ENCODE peak calls at places on chromosomes 5 and 9, in four cellular contexts. One of them, this sample, is unnamed.

GRCh38 chr5:175663191-175664184 is 5.6 kb downstream of the HRH2 start:
- DNase-seq in SJSA1: no peak
- DNase-seq in lower lobe of right lung: no peak
- DNase-seq in iPS DF 6.9: no peak
- DNase-seq in this sample: no peak

GRCh38 chr5:174596429-174596828 is 128.0 kb upstream of the MSX2 start:
- DNase-seq in lower lobe of right lung: no peak
- DNase-seq in SJSA1: no peak
- DNase-seq in iPS DF 6.9: no peak
- DNase-seq in this sample: no peak

GRCh38 chr5:124655211-124655880 is 91.1 kb downstream of the ZNF608 start:
- DNase-seq in lower lobe of right lung: no peak
- DNase-seq in SJSA1: no peak
- DNase-seq in iPS DF 6.9: no peak
- DNase-seq in this sample: no peak

GRCh38 chr5:154406231-154406630 is 39.6 kb upstream of the SAP30L start:
- DNase-seq in iPS DF 6.9: no peak
- DNase-seq in lower lobe of right lung: no peak
- DNase-seq in SJSA1: peak
- DNase-seq in this sample: no peak

GRCh38 chr5:88674262-88675158 is 208.5 kb downstream of the MEF2C start:
- DNase-seq in iPS DF 6.9: no peak
- DNase-seq in lower lobe of right lung: no peak
- DNase-seq in SJSA1: no peak
- DNase-seq in this sample: no peak

GRCh38 chr5:153515269-153515668 is 24.8 kb downstream of the GRIA1 start:
- DNase-seq in iPS DF 6.9: no peak
- DNase-seq in lower lobe of right lung: no peak
- DNase-seq in SJSA1: no peak
- DNase-seq in this sample: no peak

GRCh38 chr9:34454571-34455065 is 3.8 kb downstream of the FAM219A start:
- DNase-seq in SJSA1: peak
- DNase-seq in iPS DF 6.9: no peak
- DNase-seq in lower lobe of right lung: no peak
- DNase-seq in this sample: no peak

GRCh38 chr9:86648828-86649170 is 294.6 kb upstream of the TUT7 start:
- DNase-seq in iPS DF 6.9: no peak
- DNase-seq in SJSA1: no peak
- DNase-seq in lower lobe of right lung: no peak
- DNase-seq in this sample: no peak

GRCh38 chr5:135667662-135668061 is 88.9 kb upstream of the CXCL14 start:
- DNase-seq in lower lobe of right lung: no peak
- DNase-seq in SJSA1: no peak
- DNase-seq in iPS DF 6.9: no peak
- DNase-seq in this sample: no peak

GRCh38 chr5:112857866-112858265 is 3.2 kb upstream of the SRP19 start:
- DNase-seq in lower lobe of right lung: no peak
- DNase-seq in SJSA1: no peak
- DNase-seq in iPS DF 6.9: no peak
- DNase-seq in this sample: no peak

GRCh38 chr5:181045316-181045715 is 5.2 kb downstream of the BTNL9 start:
- DNase-seq in lower lobe of right lung: no peak
- DNase-seq in SJSA1: no peak
- DNase-seq in iPS DF 6.9: no peak
- DNase-seq in this sample: no peak

GRCh38 chr9:133972041-133972970 is 19.8 kb downstream of the VAV2 start:
- DNase-seq in iPS DF 6.9: no peak
- DNase-seq in lower lobe of right lung: peak
- DNase-seq in SJSA1: no peak
- DNase-seq in this sample: no peak

GRCh38 chr5:23208959-23209431 is 298.4 kb upstream of the PRDM9 start:
- DNase-seq in lower lobe of right lung: no peak
- DNase-seq in SJSA1: no peak
- DNase-seq in iPS DF 6.9: peak
- DNase-seq in this sample: no peak

GRCh38 chr9:115649991-115650472 is 503.6 kb upstream of the PAPPA start:
- DNase-seq in lower lobe of right lung: no peak
- DNase-seq in iPS DF 6.9: no peak
- DNase-seq in SJSA1: peak
- DNase-seq in this sample: peak

GRCh38 chr5:207599-207998 is 10.4 kb downstream of the CCDC127 start:
- DNase-seq in SJSA1: no peak
- DNase-seq in lower lobe of right lung: no peak
- DNase-seq in iPS DF 6.9: no peak
- DNase-seq in this sample: no peak

GRCh38 chr9:89821081-89821480 is 216.3 kb downstream of the GADD45G start:
- DNase-seq in iPS DF 6.9: peak
- DNase-seq in lower lobe of right lung: no peak
- DNase-seq in SJSA1: no peak
- DNase-seq in this sample: no peak

DNA sequence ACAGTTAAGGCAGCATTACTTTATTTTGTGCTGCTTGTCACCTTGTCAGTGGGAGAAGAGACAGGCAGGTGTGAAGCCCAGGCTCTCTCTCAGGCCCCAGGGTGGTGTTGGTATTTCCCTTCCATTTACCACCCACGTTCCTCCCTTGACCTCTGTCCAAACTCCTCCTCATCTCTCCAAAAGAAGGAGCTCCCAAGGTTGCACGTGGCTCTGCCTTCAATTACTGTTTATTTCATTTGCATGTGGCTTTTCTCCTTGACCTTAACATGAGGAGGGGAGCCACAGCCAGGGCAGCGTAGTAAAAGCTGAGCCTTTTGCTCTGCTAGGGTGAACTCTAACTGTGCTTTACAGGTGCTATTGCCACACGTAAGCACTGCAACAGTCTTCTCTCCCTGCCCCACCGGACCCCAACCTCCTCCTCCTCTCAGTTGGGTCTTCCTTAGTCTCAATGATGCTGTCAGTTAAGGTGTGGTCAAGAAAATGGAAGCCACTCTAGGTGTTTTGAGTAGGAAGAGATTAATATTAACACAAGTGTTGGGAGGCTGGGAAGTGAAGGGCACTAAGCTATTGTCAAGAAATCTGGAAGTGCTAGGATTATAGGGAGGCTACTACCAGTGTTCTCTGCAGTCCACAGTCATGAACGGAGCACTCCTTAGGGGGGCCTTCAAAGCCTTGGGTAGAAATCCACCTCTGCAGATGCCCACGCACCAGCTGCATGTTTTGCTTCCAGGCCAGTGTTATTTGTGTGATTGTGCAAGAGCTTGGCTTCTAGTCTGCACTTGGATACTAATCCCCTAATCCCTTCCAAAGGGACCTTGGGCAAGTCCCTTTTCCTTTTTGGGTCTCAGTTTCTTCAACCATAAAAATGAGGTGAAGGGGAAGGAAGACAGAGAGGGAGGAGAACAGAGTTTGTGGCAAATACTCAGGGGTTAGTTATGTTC is 3.9 kb upstream of the ALDH1B1 start:
- DNase-seq in lower lobe of right lung: no peak
- DNase-seq in iPS DF 6.9: no peak
- DNase-seq in SJSA1: no peak
- DNase-seq in this sample: no peak
- H3K27ac ChIP-seq in lower lobe of right lung: no peak
- H3K27ac ChIP-seq in iPS DF 6.9: no peak
- H3K27ac ChIP-seq in SJSA1: no peak
- H3K27ac ChIP-seq in this sample: peak

DNA sequence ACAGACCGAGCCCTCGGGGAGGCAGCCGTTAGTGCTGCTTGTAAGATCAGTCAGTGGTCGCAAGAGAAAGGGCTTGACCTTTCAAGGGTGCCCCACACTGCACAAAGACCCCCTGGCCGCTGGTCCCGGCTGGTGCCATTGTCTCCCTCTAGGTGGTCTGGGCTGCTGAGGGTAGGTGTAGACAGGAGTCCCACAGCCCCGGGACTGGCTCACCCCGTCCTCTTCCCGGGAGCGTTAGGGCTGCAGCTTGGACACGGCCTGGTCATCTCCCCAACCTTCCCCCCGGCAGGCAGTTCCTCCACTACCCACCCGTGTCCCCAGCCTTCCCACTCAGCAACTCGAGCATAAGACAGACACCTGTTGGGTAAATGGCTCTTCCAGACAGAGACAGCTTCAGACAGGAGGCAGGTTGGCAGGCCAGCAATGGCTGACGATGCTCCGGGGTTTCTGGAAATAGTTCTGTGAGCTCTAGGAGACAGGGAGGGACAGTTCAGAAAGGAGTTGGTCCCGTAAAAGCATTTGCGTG is 15.3 kb upstream of the TMEM250 start:
- DNase-seq in SJSA1: no peak
- DNase-seq in iPS DF 6.9: no peak
- DNase-seq in lower lobe of right lung: no peak
- DNase-seq in this sample: no peak
- H3K27ac ChIP-seq in SJSA1: no peak
- H3K27ac ChIP-seq in iPS DF 6.9: no peak
- H3K27ac ChIP-seq in lower lobe of right lung: no peak
- H3K27ac ChIP-seq in this sample: no peak

GRCh38 chr9:4137234-4137633 is 162.6 kb downstream of the GLIS3 start:
- DNase-seq in lower lobe of right lung: no peak
- DNase-seq in iPS DF 6.9: no peak
- DNase-seq in SJSA1: peak
- DNase-seq in this sample: peak
- H3K27ac ChIP-seq in lower lobe of right lung: no peak
- H3K27ac ChIP-seq in iPS DF 6.9: no peak
- H3K27ac ChIP-seq in SJSA1: peak
- H3K27ac ChIP-seq in this sample: peak

GRCh38 chr9:10251490-10251889 is 361.3 kb downstream of the PTPRD start:
- DNase-seq in iPS DF 6.9: no peak
- DNase-seq in SJSA1: no peak
- DNase-seq in lower lobe of right lung: no peak
- DNase-seq in this sample: no peak
- H3K27ac ChIP-seq in iPS DF 6.9: no peak
- H3K27ac ChIP-seq in SJSA1: no peak
- H3K27ac ChIP-seq in lower lobe of right lung: no peak
- H3K27ac ChIP-seq in this sample: no peak

GRCh38 chr9:121285835-121286687 is 18.1 kb downstream of the GSN start:
- DNase-seq in lower lobe of right lung: peak
- DNase-seq in SJSA1: peak
- DNase-seq in iPS DF 6.9: no peak
- DNase-seq in this sample: no peak

GRCh38 chr9:121286973-121287721 is 19.2 kb downstream of the GSN start:
- DNase-seq in iPS DF 6.9: no peak
- DNase-seq in SJSA1: peak
- DNase-seq in lower lobe of right lung: peak
- DNase-seq in this sample: peak

GRCh38 chr9:121288557-121288873 is 20.6 kb downstream of the GSN start:
- DNase-seq in lower lobe of right lung: no peak
- DNase-seq in SJSA1: no peak
- DNase-seq in iPS DF 6.9: no peak
- DNase-seq in this sample: no peak

GRCh38 chr9:121284733-121285451 is 16.9 kb downstream of the GSN start:
- DNase-seq in iPS DF 6.9: no peak
- DNase-seq in lower lobe of right lung: no peak
- DNase-seq in SJSA1: no peak
- DNase-seq in this sample: no peak

GRCh38 chr9:121286688-121286972 is 18.7 kb downstream of the GSN start:
- DNase-seq in lower lobe of right lung: no peak
- DNase-seq in iPS DF 6.9: no peak
- DNase-seq in SJSA1: no peak
- DNase-seq in this sample: no peak
- H3K27ac ChIP-seq in lower lobe of right lung: peak
- H3K27ac ChIP-seq in iPS DF 6.9: no peak
- H3K27ac ChIP-seq in SJSA1: peak
- H3K27ac ChIP-seq in this sample: peak